ENCODE peak calls at places on chromosomes 7 and 10, in five cellular contexts. A is HS-5, Z is neural progenitor cell, P is upper lobe of right lung, C is hippocampal formation. Y is an unnamed sample.

GRCh38 chr7:112201421-112201820 is 4.8 kb downstream of the DOCK4 start:
- DNase-seq in Z (no peak), C (no peak), A (peak; percentile 74), P (no peak), Y (no peak)

GRCh38 chr10:26969145-26969926 is 108.6 kb upstream of the ABI1 start:
- DNase-seq in P (no peak), C (no peak), Z (no peak), A (no peak), Y (no peak)

GRCh38 chr7:100879685-100880261 is 4.9 kb downstream of the SRRT start:
- DNase-seq in Z (peak; percentile 50), C (peak; percentile 16), A (no peak), P (no peak), Y (no peak)

GRCh38 chr7:42843209-42843800 is 68.6 kb downstream of the C7orf25 start:
- DNase-seq in C (peak; percentile 53), A (no peak), P (peak; percentile 65), Z (peak; percentile 78), Y (peak; percentile 70)

GRCh38 chr7:37943905-37944736 is 23.7 kb downstream of the EPDR1 start:
- DNase-seq in P (no peak), Z (no peak), A (no peak), C (peak; percentile 37), Y (no peak)

GRCh38 chr10:30127120-30127541 is 67.7 kb upstream of the JCAD start:
- DNase-seq in Z (no peak), P (no peak), A (no peak), C (no peak), Y (no peak)

GRCh38 chr10:125431149-125431548 is 251.8 kb downstream of the TEX36 start:
- DNase-seq in Z (no peak), C (no peak), A (no peak), P (no peak), Y (no peak)

GRCh38 chr10:30403494-30403893 is 30.5 kb upstream of the MAP3K8 start:
- DNase-seq in P (no peak), A (no peak), C (no peak), Z (no peak), Y (no peak)

GRCh38 chr7:143407296-143408246 is 1.1 kb downstream of the EPHA1 start:
- DNase-seq in C (no peak), Z (no peak), A (no peak), P (no peak), Y (peak; percentile 71)